ENCODE peak calls at places on chromosomes 6 and 20, in eight cellular contexts. D is neural progenitor cell; H is right lobe of liver; C is H9; J is left lung; O is CD8-positive, alpha-beta T cell; E is effector memory CD4-positive, alpha-beta T cell; N is psoas muscle. Y is an unnamed sample.

GRCh38 chr20:952196-952795 is 36.2 kb upstream of the ANGPT4 start:
- DNase-seq in D (no peak), H (no peak), C (no peak), J (no peak), O (no peak), E (no peak), N (no peak), Y (no peak)

GRCh38 chr6:151550618-151551017 is 56.8 kb downstream of the CCDC170 start:
- DNase-seq in D (no peak), H (no peak), C (no peak), J (no peak), O (no peak), E (no peak), N (no peak), Y (no peak)

GRCh38 chr20:7333846-7334245 is 566.4 kb downstream of the BMP2 start:
- DNase-seq in D (no peak), H (no peak), C (no peak), J (no peak), O (no peak), E (no peak), N (no peak), Y (no peak)

GRCh38 chr6:57158658-57159057 is 13.5 kb upstream of the BAG2 start:
- DNase-seq in D (no peak), H (no peak), C (no peak), J (no peak), O (no peak), E (no peak), N (no peak), Y (no peak)

GRCh38 chr20:34703573-34704176 is 469 bp upstream of the TP53INP2 start:
- DNase-seq in D (peak; percentile 33), H (no peak), C (no peak), J (no peak), O (peak; percentile 37), E (no peak), N (no peak), Y (peak; percentile 23)

GRCh38 chr6:125102901-125103300 is 50.7 kb upstream of the TPD52L1 start:
- DNase-seq in D (no peak), H (no peak), C (no peak), J (no peak), O (no peak), E (no peak), N (no peak), Y (no peak)

GRCh38 chr6:40887079-40887822 is 151.8 kb downstream of the UNC5CL start:
- DNase-seq in D (no peak), H (no peak), C (no peak), J (no peak), O (no peak), E (no peak), N (no peak), Y (peak; percentile 58)

GRCh38 chr6:170049641-170050491 is 241.0 kb downstream of the DLL1 start:
- DNase-seq in D (no peak), H (peak; percentile 85), C (no peak), J (peak; percentile 70), O (no peak), E (no peak), N (peak; percentile 89), Y (peak; percentile 82)

GRCh38 chr20:12924126-12924525 is 84.6 kb upstream of the SPTLC3 start:
- DNase-seq in D (peak; percentile 53), H (no peak), C (no peak), J (no peak), O (no peak), E (no peak), N (no peak), Y (no peak)

GRCh38 chr20:40630723-40631631 is 58.1 kb downstream of the MAFB start:
- DNase-seq in D (no peak), H (no peak), C (no peak), J (no peak), O (no peak), E (no peak), N (no peak), Y (no peak)

GRCh38 chr20:24388828-24389325 is 80.6 kb upstream of the SYNDIG1 start:
- DNase-seq in D (no peak), H (no peak), C (peak; percentile 18), J (no peak), O (no peak), E (no peak), N (no peak), Y (no peak)

GRCh38 chr6:154370545-154370944 is 13.9 kb upstream of the IPCEF1 start:
- DNase-seq in D (peak; percentile 42), H (no peak), C (no peak), J (no peak), O (no peak), E (no peak), N (no peak), Y (peak; percentile 56)

GRCh38 chr6:134267917-134268361 is 50.0 kb downstream of the SGK1 start:
- DNase-seq in D (peak; percentile 78), H (no peak), C (peak; percentile 81), J (no peak), O (no peak), E (no peak), N (no peak), Y (peak; percentile 83)

GRCh38 chr20:34768105-34768504 is 57.3 kb downstream of the NCOA6 start:
- DNase-seq in D (no peak), H (no peak), C (no peak), J (no peak), O (no peak), E (no peak), N (no peak), Y (no peak)

GRCh38 chr6:37033255-37033654 is 27.8 kb downstream of the FGD2 start:
- DNase-seq in D (no peak), H (no peak), C (no peak), J (no peak), O (no peak), E (no peak), N (no peak), Y (no peak)

GRCh38 chr6:135135835-135136234 is 45.3 kb upstream of the MYB start:
- DNase-seq in D (no peak), H (no peak), C (no peak), J (no peak), O (no peak), E (no peak), N (no peak), Y (no peak)

GRCh38 chr6:143993965-143994646 is 14.0 kb downstream of the PLAGL1 start:
- DNase-seq in D (no peak), H (no peak), C (no peak), J (no peak), O (no peak), E (no peak), N (no peak), Y (no peak)

GRCh38 chr6:154614101-154614500 is 103.6 kb upstream of the CNKSR3 start:
- DNase-seq in D (no peak), H (no peak), C (no peak), J (no peak), O (no peak), E (no peak), N (no peak), Y (no peak)

GRCh38 chr6:108596947-108597346 is 36.2 kb downstream of the FOXO3 start:
- DNase-seq in D (no peak), H (no peak), C (no peak), J (no peak), O (no peak), E (no peak), N (no peak), Y (no peak)

GRCh38 chr6:19691465-19692167 is 145.6 kb upstream of the ID4 start:
- DNase-seq in D (peak; percentile 83), H (no peak), C (peak; percentile 75), J (peak; percentile 41), O (no peak), E (no peak), N (no peak), Y (peak; percentile 37)

GRCh38 chr20:59933296-59933848 is at the start of gene SYCP2:
- DNase-seq in D (no peak), H (peak; percentile 58), C (peak; percentile 60), J (no peak), O (peak; percentile 75), E (peak; percentile 61), N (peak; percentile 57), Y (peak; percentile 67)

GRCh38 chr6:5673016-5673415 is 333.7 kb downstream of the NRN1 start:
- DNase-seq in D (no peak), H (no peak), C (no peak), J (no peak), O (no peak), E (no peak), N (no peak), Y (no peak)

GRCh38 chr6:5674723-5675122 is 332.0 kb downstream of the NRN1 start:
- DNase-seq in D (no peak), H (no peak), C (no peak), J (no peak), O (no peak), E (no peak), N (no peak), Y (no peak)

GRCh38 chr6:5671604-5672559 is 334.8 kb downstream of the NRN1 start:
- DNase-seq in D (no peak), H (no peak), C (no peak), J (no peak), O (no peak), E (no peak), N (peak; percentile 22), Y (no peak)

GRCh38 chr6:5672581-5673011 is 334.1 kb downstream of the NRN1 start:
- DNase-seq in D (peak; percentile 25), H (no peak), C (peak; percentile 36), J (no peak), O (no peak), E (no peak), N (peak; percentile 23), Y (no peak)

GRCh38 chr6:5674141-5674540 is 332.6 kb downstream of the NRN1 start:
- DNase-seq in D (no peak), H (no peak), C (no peak), J (no peak), O (no peak), E (no peak), N (no peak), Y (no peak)
- H3K9me3 ChIP-seq in D (no peaks in the 10 kb centered on the region), H (no peaks in the 10 kb centered on the region), C (no peaks in the 10 kb centered on the region), J (no peaks in the 10 kb centered on the region), O (no peaks in the 10 kb centered on the region), E (no peaks in the 10 kb centered on the region), N (no peaks in the 10 kb centered on the region), Y (no peaks in the 10 kb centered on the region)

GRCh38 chr6:15501806-15502450 is 160.9 kb downstream of the DTNBP1 start:
- DNase-seq in D (no peak), H (no peak), C (no peak), J (peak; percentile 68), O (no peak), E (no peak), N (no peak), Y (peak; percentile 92)
- H3K27ac ChIP-seq in D (no peak overlapping the region), H (no peak overlapping the region), C (no peak overlapping the region), J (no peak overlapping the region), O (no peak overlapping the region), E (no peak overlapping the region), N (peak overlapping the region; percentile 1), Y (no peak overlapping the region)

GRCh38 chr20:55099251-55099650 is 623.9 kb downstream of the DOK5 start:
- DNase-seq in D (no peak), H (no peak), C (no peak), J (no peak), O (no peak), E (no peak), N (no peak), Y (no peak)
- H3K9me3 ChIP-seq in D (no peaks in the 10 kb centered on the region), H (no peaks in the 10 kb centered on the region), C (no peaks in the 10 kb centered on the region), J (no peaks in the 10 kb centered on the region), O (no peaks in the 10 kb centered on the region), E (no peaks in the 10 kb centered on the region), N (no peaks in the 10 kb centered on the region), Y (no peaks in the 10 kb centered on the region)

DNA sequence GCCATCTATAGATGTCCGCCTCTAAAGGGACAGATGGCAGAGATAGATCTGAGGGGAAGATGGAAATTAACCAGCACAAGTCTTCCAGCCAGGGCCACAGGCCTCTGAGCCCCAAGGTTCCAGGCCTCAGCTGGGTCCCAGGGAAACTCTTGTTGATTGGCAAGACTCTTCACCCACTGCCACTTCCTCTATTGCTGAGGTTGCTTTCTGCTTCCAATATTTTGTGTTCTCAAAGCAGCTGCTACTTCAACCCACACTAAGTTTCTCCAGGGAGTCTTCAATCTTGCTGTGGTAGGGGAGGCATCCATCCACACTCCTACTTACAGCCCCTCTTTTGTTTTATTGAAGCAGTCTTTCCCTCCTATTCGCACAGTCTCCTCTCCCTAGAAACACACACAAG is 36.4 kb upstream of the SASH1 start:
- DNase-seq in D (no peak), H (no peak), C (no peak), J (no peak), O (no peak), E (no peak), N (no peak), Y (no peak)
- H3K27ac ChIP-seq in D (no peak overlapping the region), H (no peak overlapping the region), C (no peak overlapping the region), J (no peak overlapping the region), O (no peak overlapping the region), E (no peak overlapping the region), N (no peak overlapping the region), Y (no peak overlapping the region)